ENCODE peak calls at places on chromosome 19, in nine cellular contexts. N is stimulated activated CD4-positive, alpha-beta T cell treated with anti-CD3 and anti-CD28 coated beads, Interleukin-1b, Interleukin-23, amount 100 ng/mL, for 4 hours; R is T-helper 17 cell; Y is brain pericyte; M is anterior cingulate cortex; J is WTC11; S is DMS153; K is cardiac muscle cell; B is tibial artery. T is an unnamed sample.

GRCh38 chr19:7773841-7774240 is 10.8 kb downstream of the CLEC4M start:
- DNase-seq in S (no peak), R (no peak), J (no peak), B (no peak), K (no peak), N (no peak), Y (no peak), M (no peak), T (no peak)

GRCh38 chr19:33502521-33502920 is 19.1 kb downstream of the PEPD start:
- DNase-seq in M (no peak), S (no peak), K (no peak), J (no peak), N (no peak), R (no peak), Y (no peak), B (no peak), T (no peak)

GRCh38 chr19:47240996-47241918 is 10.3 kb upstream of the BBC3 start:
- DNase-seq in R (peak; percentile 81), M (peak; percentile 72), N (peak; percentile 81), B (peak; percentile 56), S (peak; percentile 79), J (peak; percentile 92), K (peak; percentile 38), Y (no peak), T (peak; percentile 32)

GRCh38 chr19:6738726-6739389 is 622 bp upstream of the TRIP10 start:
- DNase-seq in Y (no peak), S (no peak), M (no peak), K (peak; percentile 42), N (peak; percentile 18), J (peak; percentile 62), R (no peak), B (peak; percentile 57), T (peak; percentile 66)

GRCh38 chr19:610801-611505 is 21.3 kb downstream of the HCN2 start:
- DNase-seq in R (no peak), K (no peak), J (no peak), N (no peak), S (peak; percentile 10), Y (peak; percentile 92), M (no peak), B (no peak), T (peak; percentile 68)

GRCh38 chr19:42422576-42423461 is 4.4 kb downstream of the LIPE start:
- DNase-seq in K (peak; percentile 53), R (peak; percentile 39), Y (no peak), B (no peak), J (peak; percentile 66), N (peak; percentile 22), S (no peak), M (peak; percentile 75), T (peak; percentile 96)

GRCh38 chr19:15124572-15125231 is 17.5 kb downstream of the SYDE1 start:
- DNase-seq in N (peak; percentile 81), J (no peak), S (no peak), M (no peak), K (no peak), Y (no peak), R (no peak), B (no peak), T (no peak)

GRCh38 chr19:40438284-40438683 is 5.9 kb downstream of the SERTAD3 start:
- DNase-seq in K (no peak), Y (no peak), R (no peak), M (no peak), S (no peak), J (no peak), N (no peak), B (no peak), T (no peak)

GRCh38 chr19:1452802-1453524 is 3.0 kb downstream of the APC2 start:
- DNase-seq in S (no peak), M (peak; percentile 24), J (no peak), N (no peak), K (no peak), Y (no peak), B (no peak), R (no peak), T (peak; percentile 54)

GRCh38 chr19:4744451-4745170 is 21.0 kb upstream of the DPP9 start:
- DNase-seq in K (no peak), M (peak; percentile 33), S (no peak), N (no peak), B (peak; percentile 39), J (no peak), Y (no peak), R (no peak), T (no peak)

GRCh38 chr19:524062-524674 is 7.4 kb upstream of the CDC34 start:
- DNase-seq in S (peak; percentile 16), R (no peak), N (no peak), Y (no peak), M (no peak), J (no peak), K (no peak), B (no peak), T (no peak)

T was measured in retina.